ENCODE peak calls at places on chromosomes 16 and 17, in five cellular contexts. L, O, K, B and W are unnamed samples.

GRCh38 chr16:81723098-81723723 is 55.9 kb upstream of the PLCG2 start:
- DNase-seq in O (no peak), B (peak; percentile 55), K (no peak), L (no peak), W (no peak)

GRCh38 chr16:28927815-28928214 is 2.8 kb upstream of the RABEP2 start:
- DNase-seq in B (no peak), L (no peak), O (no peak), K (no peak), W (no peak)

GRCh38 chr17:7293821-7294613 is 422 bp downstream of the YBX2 start:
- DNase-seq in K (no peak), B (peak; percentile 63), L (no peak), O (no peak), W (no peak)

GRCh38 chr17:81885869-81886548 is 5.4 kb downstream of the ALYREF start:
- DNase-seq in O (no peak), L (no peak), B (no peak), K (no peak), W (no peak)

GRCh38 chr16:50697881-50698767 is 4.7 kb downstream of the NOD2 start:
- DNase-seq in L (peak; percentile 17), B (no peak), K (no peak), O (no peak), W (peak; percentile 67)

GRCh38 chr16:78684040-78684611 is 584.7 kb downstream of the WWOX start:
- DNase-seq in O (no peak), K (peak; percentile 6), B (no peak), L (no peak), W (no peak)

GRCh38 chr17:71472809-71473789 is 647.7 kb upstream of the SOX9 start:
- DNase-seq in B (peak; percentile 14), O (peak; percentile 15), K (peak; percentile 22), L (no peak), W (no peak)

GRCh38 chr16:76346210-76346609 is 69.0 kb downstream of the CNTNAP4 start:
- DNase-seq in B (no peak), L (no peak), K (no peak), O (no peak), W (no peak)

GRCh38 chr17:18985475-18985874 is 19.1 kb downstream of the FAM83G start:
- DNase-seq in B (no peak), L (no peak), O (no peak), K (no peak), W (no peak)

GRCh38 chr16:89721644-89722391 is 481 bp downstream of the ZNF276 start:
- DNase-seq in L (no peak), O (peak; percentile 56), K (no peak), B (no peak), W (peak; percentile 67)

GRCh38 chr17:45408611-45409421 is 23.9 kb downstream of the ARHGAP27 start:
- DNase-seq in B (no peak), L (no peak), O (no peak), K (no peak), W (no peak)

GRCh38 chr16:67028167-67028554 is 788 bp upstream of the CBFB start:
- DNase-seq in L (no peak), O (no peak), B (no peak), K (no peak), W (no peak)

GRCh38 chr16:54178491-54178976 is 108.1 kb downstream of the IRX3 start:
- DNase-seq in L (no peak), K (no peak), O (no peak), B (peak; percentile 84), W (no peak)

GRCh38 chr16:30361180-30361579 is 6.1 kb upstream of the CD2BP2 start:
- DNase-seq in L (no peak), B (no peak), K (no peak), O (no peak), W (no peak)

GRCh38 chr17:61444075-61444474 is 8.1 kb upstream of the TBX4 start:
- DNase-seq in L (no peak), K (no peak), O (no peak), B (no peak), W (no peak)

GRCh38 chr16:65120811-65121721 is 797 bp downstream of the CDH11 start:
- DNase-seq in K (no peak), O (no peak), B (no peak), L (peak; percentile 28), W (no peak)

GRCh38 chr17:42773290-42774035 is at the start of gene VPS25:
- DNase-seq in B (peak; percentile 70), O (peak; percentile 85), L (peak; percentile 44), K (no peak), W (peak; percentile 76)

GRCh38 chr17:37761065-37761464 is 16.2 kb upstream of the HNF1B start:
- DNase-seq in B (no peak), L (no peak), O (no peak), K (no peak), W (peak; percentile 20)

GRCh38 chr16:85750827-85751641 is at the start of gene C16orf74:
- DNase-seq in L (no peak), K (no peak), B (no peak), O (no peak), W (peak; percentile 44)

GRCh38 chr17:64118452-64118979 is 11.4 kb downstream of the ERN1 start:
- DNase-seq in B (peak; percentile 45), O (no peak), K (no peak), L (peak; percentile 53), W (no peak)